ENCODE peak calls at places on chromosomes 16 and 17, in four cellular contexts. One of them, this sample, is unnamed.

GRCh38 chr16:9077001-9077809 is 14.2 kb upstream of the HAPSTR1 start:
- DNase-seq in trophoblast cell: peak
- DNase-seq in IMR-90: peak
- DNase-seq in neuronal stem cell: no peak
- DNase-seq in this sample: peak

GRCh38 chr17:5758651-5759050 is 174.3 kb upstream of the NLRP1 start:
- DNase-seq in neuronal stem cell: no peak
- DNase-seq in IMR-90: peak
- DNase-seq in trophoblast cell: no peak
- DNase-seq in this sample: peak

GRCh38 chr17:7204828-7205461 is 14.7 kb downstream of the DLG4 start:
- DNase-seq in trophoblast cell: peak
- DNase-seq in IMR-90: peak
- DNase-seq in neuronal stem cell: peak
- DNase-seq in this sample: peak

GRCh38 chr16:56617212-56618085 is 8.1 kb upstream of the MT1E start:
- DNase-seq in neuronal stem cell: no peak
- DNase-seq in trophoblast cell: peak
- DNase-seq in IMR-90: peak
- DNase-seq in this sample: no peak

GRCh38 chr17:56593741-56594527 is 435 bp downstream of the NOG start:
- DNase-seq in trophoblast cell: peak
- DNase-seq in IMR-90: peak
- DNase-seq in neuronal stem cell: no peak
- DNase-seq in this sample: no peak

GRCh38 chr16:29811170-29811895 is 660 bp upstream of the PRRT2 start:
- DNase-seq in IMR-90: peak
- DNase-seq in trophoblast cell: peak
- DNase-seq in neuronal stem cell: peak
- DNase-seq in this sample: peak

GRCh38 chr17:49699967-49700575 is 7.7 kb downstream of the SLC35B1 start:
- DNase-seq in trophoblast cell: no peak
- DNase-seq in IMR-90: no peak
- DNase-seq in neuronal stem cell: no peak
- DNase-seq in this sample: no peak

GRCh38 chr16:57424599-57424998 is 20.0 kb downstream of the CCL17 start:
- DNase-seq in IMR-90: no peak
- DNase-seq in trophoblast cell: no peak
- DNase-seq in neuronal stem cell: no peak
- DNase-seq in this sample: no peak

GRCh38 chr17:8963665-8964258 is 1.7 kb downstream of the PIK3R5 start:
- DNase-seq in trophoblast cell: no peak
- DNase-seq in neuronal stem cell: peak
- DNase-seq in IMR-90: no peak
- DNase-seq in this sample: no peak

GRCh38 chr17:31918701-31919128 is 17.2 kb upstream of the UTP6 start:
- DNase-seq in neuronal stem cell: no peak
- DNase-seq in trophoblast cell: peak
- DNase-seq in IMR-90: peak
- DNase-seq in this sample: no peak

GRCh38 chr16:29146266-29146665 is 161.4 kb downstream of the LAT start:
- DNase-seq in neuronal stem cell: no peak
- DNase-seq in IMR-90: no peak
- DNase-seq in trophoblast cell: no peak
- DNase-seq in this sample: no peak

GRCh38 chr17:18953231-18953728 is 1.3 kb downstream of the SLC5A10 start:
- DNase-seq in IMR-90: no peak
- DNase-seq in neuronal stem cell: no peak
- DNase-seq in trophoblast cell: no peak
- DNase-seq in this sample: no peak

GRCh38 chr16:51167170-51167710 is 16.2 kb upstream of the SALL1 start:
- DNase-seq in IMR-90: no peak
- DNase-seq in neuronal stem cell: no peak
- DNase-seq in trophoblast cell: peak
- DNase-seq in this sample: no peak

GRCh38 chr17:16428098-16428882 is 12.9 kb downstream of the TRPV2 start:
- DNase-seq in IMR-90: peak
- DNase-seq in neuronal stem cell: no peak
- DNase-seq in trophoblast cell: peak
- DNase-seq in this sample: peak

GRCh38 chr17:76166906-76167305 is 25.9 kb upstream of the FOXJ1 start:
- DNase-seq in trophoblast cell: no peak
- DNase-seq in IMR-90: no peak
- DNase-seq in neuronal stem cell: no peak
- DNase-seq in this sample: no peak

GRCh38 chr17:19726615-19727376 is 10.4 kb upstream of the SLC47A2 start:
- DNase-seq in IMR-90: no peak
- DNase-seq in neuronal stem cell: no peak
- DNase-seq in trophoblast cell: peak
- DNase-seq in this sample: no peak

GRCh38 chr17:79298801-79299200 is 224.2 kb downstream of the ENGASE start:
- DNase-seq in neuronal stem cell: no peak
- DNase-seq in IMR-90: no peak
- DNase-seq in trophoblast cell: no peak
- DNase-seq in this sample: no peak
- H3K4me2 ChIP-seq in neuronal stem cell: no peak
- H3K4me2 ChIP-seq in IMR-90: no peak
- H3K4me2 ChIP-seq in trophoblast cell: no peak
- H3K4me2 ChIP-seq in this sample: no peak

GRCh38 chr17:72185571-72185970 is 64.8 kb downstream of the SOX9 start:
- DNase-seq in neuronal stem cell: no peak
- DNase-seq in trophoblast cell: no peak
- DNase-seq in IMR-90: no peak
- DNase-seq in this sample: no peak
- H2BK5ac ChIP-seq in neuronal stem cell: no peak
- H2BK5ac ChIP-seq in trophoblast cell: no peak
- H2BK5ac ChIP-seq in IMR-90: no peak
- H2BK5ac ChIP-seq in this sample: no peak

GRCh38 chr17:41863074-41863843 is 2.0 kb downstream of the KLHL11 start:
- DNase-seq in IMR-90: no peak
- DNase-seq in neuronal stem cell: no peak
- DNase-seq in trophoblast cell: no peak
- DNase-seq in this sample: no peak
- H3K4me3 ChIP-seq in IMR-90: peak
- H3K4me3 ChIP-seq in neuronal stem cell: peak
- H3K4me3 ChIP-seq in trophoblast cell: no peak
- H3K4me3 ChIP-seq in this sample: no peak

GRCh38 chr17:38577244-38577643 is 28.5 kb downstream of the SRCIN1 start:
- DNase-seq in IMR-90: no peak
- DNase-seq in neuronal stem cell: no peak
- DNase-seq in trophoblast cell: no peak
- DNase-seq in this sample: no peak
- H3K4me2 ChIP-seq in IMR-90: no peak
- H3K4me2 ChIP-seq in neuronal stem cell: no peak
- H3K4me2 ChIP-seq in trophoblast cell: no peak
- H3K4me2 ChIP-seq in this sample: no peak

DNA sequence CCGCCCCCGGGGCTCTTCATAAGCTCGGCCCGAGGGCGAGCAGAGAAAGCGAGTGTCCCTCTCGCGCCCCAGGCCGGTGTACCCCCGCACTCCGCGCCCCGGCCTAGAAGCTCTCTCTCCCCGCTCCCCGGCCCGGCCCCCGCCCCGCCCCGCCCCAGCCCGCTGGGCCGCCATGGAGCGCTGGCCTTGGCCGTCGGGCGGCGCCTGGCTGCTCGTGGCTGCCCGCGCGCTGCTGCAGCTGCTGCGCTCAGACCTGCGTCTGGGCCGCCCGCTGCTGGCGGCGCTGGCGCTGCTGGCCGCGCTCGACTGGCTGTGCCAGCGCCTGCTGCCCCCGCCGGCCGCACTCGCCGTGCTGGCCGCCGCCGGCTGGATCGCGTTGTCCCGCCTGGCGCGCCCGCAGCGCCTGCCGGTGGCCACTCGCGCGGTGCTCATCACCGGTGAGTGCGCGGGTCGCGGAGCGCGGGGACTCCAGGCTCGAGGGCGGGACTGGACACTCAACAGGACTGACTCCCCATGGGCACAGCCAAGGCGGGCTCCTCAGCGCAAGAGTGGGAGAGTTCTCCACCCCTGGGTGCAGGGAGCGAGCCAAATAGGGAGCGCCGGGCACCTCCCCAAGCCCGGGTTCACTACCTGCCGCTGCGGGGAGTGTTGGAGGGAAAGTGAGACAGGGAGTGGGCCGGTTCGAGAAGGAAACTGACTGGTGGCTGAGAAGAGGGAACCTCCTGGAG is at the start of gene HSD11B2:
- DNase-seq in trophoblast cell: peak
- DNase-seq in IMR-90: peak
- DNase-seq in neuronal stem cell: peak
- DNase-seq in this sample: peak
- H2BK5ac ChIP-seq in trophoblast cell: no peak
- H2BK5ac ChIP-seq in IMR-90: no peak
- H2BK5ac ChIP-seq in neuronal stem cell: no peak
- H2BK5ac ChIP-seq in this sample: no peak

DNA sequence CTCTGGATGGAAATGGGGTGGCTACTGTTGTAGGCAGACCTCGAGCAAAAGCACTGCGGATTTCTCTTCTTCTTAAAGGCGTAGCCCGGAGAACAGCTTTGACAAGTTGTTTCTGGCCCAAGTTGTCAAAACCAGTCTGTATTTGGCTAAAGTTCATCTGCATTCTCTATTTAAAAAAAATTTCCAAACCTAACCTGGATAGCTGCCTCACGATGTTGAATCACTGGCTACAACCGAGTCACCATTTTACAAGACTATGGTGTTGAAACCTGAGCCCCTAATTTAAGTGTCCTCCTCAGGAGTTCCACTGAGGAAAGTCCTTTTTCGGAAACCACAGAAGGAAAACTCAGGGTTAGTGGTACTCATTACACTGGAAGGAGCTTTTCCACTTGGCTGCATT is 1.5 kb downstream of the SLC16A6 start:
- DNase-seq in trophoblast cell: peak
- DNase-seq in IMR-90: no peak
- DNase-seq in neuronal stem cell: no peak
- DNase-seq in this sample: no peak
- H3K4me3 ChIP-seq in trophoblast cell: no peak
- H3K4me3 ChIP-seq in IMR-90: no peak
- H3K4me3 ChIP-seq in neuronal stem cell: no peak
- H3K4me3 ChIP-seq in this sample: no peak